ENCODE peak calls at places on chromosomes 5 and 9, in eight cellular contexts. One of them, this sample, is unnamed.

GRCh38 chr5:41649659-41650058 is 139.3 kb upstream of the PLCXD3 start:
- DNase-seq in suprapubic skin: no peak
- DNase-seq in breast epithelium: no peak
- DNase-seq in HCT116: no peak
- DNase-seq in sigmoid colon: no peak
- DNase-seq in spleen: no peak
- DNase-seq in transverse colon: no peak
- DNase-seq in SK-N-SH: no peak
- DNase-seq in this sample: no peak

GRCh38 chr5:53537711-53538110 is 22.7 kb upstream of the NDUFS4 start:
- DNase-seq in suprapubic skin: no peak
- DNase-seq in breast epithelium: no peak
- DNase-seq in HCT116: no peak
- DNase-seq in sigmoid colon: no peak
- DNase-seq in spleen: no peak
- DNase-seq in transverse colon: no peak
- DNase-seq in SK-N-SH: no peak
- DNase-seq in this sample: no peak

GRCh38 chr9:119802621-119803020 is 433.4 kb upstream of the BRINP1 start:
- DNase-seq in suprapubic skin: peak; percentile 78
- DNase-seq in breast epithelium: no peak
- DNase-seq in HCT116: no peak
- DNase-seq in sigmoid colon: peak; percentile 85
- DNase-seq in spleen: no peak
- DNase-seq in transverse colon: peak; percentile 11
- DNase-seq in SK-N-SH: no peak
- DNase-seq in this sample: no peak

GRCh38 chr5:18744990-18745590 is 1110.8 kb downstream of the TAF11L14 start:
- DNase-seq in suprapubic skin: no peak
- DNase-seq in breast epithelium: no peak
- DNase-seq in HCT116: no peak
- DNase-seq in sigmoid colon: no peak
- DNase-seq in spleen: peak; percentile 72
- DNase-seq in transverse colon: peak; percentile 42
- DNase-seq in SK-N-SH: no peak
- DNase-seq in this sample: peak; percentile 55

GRCh38 chr5:147467973-147468508 is 41.8 kb downstream of the DPYSL3 start:
- DNase-seq in suprapubic skin: no peak
- DNase-seq in breast epithelium: no peak
- DNase-seq in HCT116: no peak
- DNase-seq in sigmoid colon: no peak
- DNase-seq in spleen: no peak
- DNase-seq in transverse colon: no peak
- DNase-seq in SK-N-SH: no peak
- DNase-seq in this sample: no peak

GRCh38 chr5:149667084-149667826 is 62.9 kb upstream of the PPARGC1B start:
- DNase-seq in suprapubic skin: no peak
- DNase-seq in breast epithelium: no peak
- DNase-seq in HCT116: peak; percentile 57
- DNase-seq in sigmoid colon: no peak
- DNase-seq in spleen: no peak
- DNase-seq in transverse colon: peak; percentile 42
- DNase-seq in SK-N-SH: peak; percentile 69
- DNase-seq in this sample: no peak

GRCh38 chr5:134177197-134178171 is 734 bp upstream of the SKP1 start:
- DNase-seq in suprapubic skin: peak; percentile 83
- DNase-seq in breast epithelium: peak; percentile 63
- DNase-seq in HCT116: peak; percentile 60
- DNase-seq in sigmoid colon: peak; percentile 82
- DNase-seq in spleen: peak; percentile 81
- DNase-seq in transverse colon: peak; percentile 89
- DNase-seq in SK-N-SH: peak; percentile 23
- DNase-seq in this sample: peak; percentile 94

GRCh38 chr5:149869266-149869875 is 75.2 kb downstream of the PDE6A start:
- DNase-seq in suprapubic skin: peak; percentile 12
- DNase-seq in breast epithelium: no peak
- DNase-seq in HCT116: no peak
- DNase-seq in sigmoid colon: no peak
- DNase-seq in spleen: no peak
- DNase-seq in transverse colon: peak; percentile 83
- DNase-seq in SK-N-SH: no peak
- DNase-seq in this sample: no peak

GRCh38 chr9:4663956-4664355 is 1.9 kb downstream of the PLPP6 start:
- DNase-seq in suprapubic skin: no peak
- DNase-seq in breast epithelium: no peak
- DNase-seq in HCT116: no peak
- DNase-seq in sigmoid colon: no peak
- DNase-seq in spleen: no peak
- DNase-seq in transverse colon: no peak
- DNase-seq in SK-N-SH: no peak
- DNase-seq in this sample: no peak

GRCh38 chr9:36006541-36006940 is 30.2 kb upstream of the RECK start:
- DNase-seq in suprapubic skin: no peak
- DNase-seq in breast epithelium: no peak
- DNase-seq in HCT116: no peak
- DNase-seq in sigmoid colon: no peak
- DNase-seq in spleen: no peak
- DNase-seq in transverse colon: no peak
- DNase-seq in SK-N-SH: no peak
- DNase-seq in this sample: no peak

GRCh38 chr9:96618209-96619108 is 1.2 kb downstream of the CDC14B start:
- DNase-seq in suprapubic skin: peak; percentile 83
- DNase-seq in breast epithelium: no peak
- DNase-seq in HCT116: no peak
- DNase-seq in sigmoid colon: peak; percentile 78
- DNase-seq in spleen: no peak
- DNase-seq in transverse colon: peak; percentile 46
- DNase-seq in SK-N-SH: peak; percentile 63
- DNase-seq in this sample: peak; percentile 91

GRCh38 chr5:107469485-107469884 is 201.3 kb downstream of the EFNA5 start:
- DNase-seq in suprapubic skin: no peak
- DNase-seq in breast epithelium: no peak
- DNase-seq in HCT116: peak; percentile 50
- DNase-seq in sigmoid colon: no peak
- DNase-seq in spleen: no peak
- DNase-seq in transverse colon: no peak
- DNase-seq in SK-N-SH: no peak
- DNase-seq in this sample: no peak

GRCh38 chr5:169980418-169981053 is at the start of gene INSYN2B:
- DNase-seq in suprapubic skin: peak; percentile 81
- DNase-seq in breast epithelium: peak; percentile 81
- DNase-seq in HCT116: peak; percentile 56
- DNase-seq in sigmoid colon: peak; percentile 66
- DNase-seq in spleen: no peak
- DNase-seq in transverse colon: peak; percentile 35
- DNase-seq in SK-N-SH: peak; percentile 63
- DNase-seq in this sample: no peak

DNA sequence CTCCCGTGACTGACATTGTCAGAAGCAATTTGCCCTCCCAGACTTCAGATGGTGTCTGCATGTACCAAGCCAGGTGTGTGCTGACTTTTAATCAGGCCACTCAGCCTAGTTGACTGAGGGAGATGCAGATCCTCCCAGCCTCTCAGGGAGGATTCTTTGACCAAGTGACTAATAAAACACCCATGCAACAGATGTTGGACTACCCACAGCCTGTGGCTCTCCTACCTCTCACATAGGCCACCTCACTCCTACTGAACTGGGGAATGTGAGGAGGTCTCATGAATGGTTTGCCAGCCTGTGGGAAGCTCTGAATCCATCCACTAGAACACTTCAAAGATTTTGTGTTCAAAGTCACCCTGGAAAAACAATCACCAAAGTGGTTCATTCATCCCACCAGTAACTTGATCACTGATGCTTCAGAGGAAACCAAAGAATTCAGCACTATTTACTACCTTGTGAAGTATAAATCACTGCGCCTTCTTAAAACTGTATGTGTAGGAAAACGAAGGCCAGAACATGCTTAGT is 80.1 kb downstream of the ESM1 start:
- DNase-seq in suprapubic skin: no peak
- DNase-seq in breast epithelium: no peak
- DNase-seq in HCT116: no peak
- DNase-seq in sigmoid colon: no peak
- DNase-seq in spleen: no peak
- DNase-seq in transverse colon: no peak
- DNase-seq in SK-N-SH: no peak
- DNase-seq in this sample: peak; percentile 57
- TF ChIP-seq POLR2AphosphoS5 in suprapubic skin: no peak
- TF ChIP-seq POLR2AphosphoS5 in breast epithelium: no peak
- TF ChIP-seq POLR2AphosphoS5 in HCT116: no peak
- TF ChIP-seq POLR2AphosphoS5 in sigmoid colon: no peak
- TF ChIP-seq POLR2AphosphoS5 in spleen: no peak
- TF ChIP-seq POLR2AphosphoS5 in transverse colon: no peak
- TF ChIP-seq POLR2AphosphoS5 in SK-N-SH: no peak
- TF ChIP-seq POLR2AphosphoS5 in this sample: no peak

GRCh38 chr5:166561759-166562158 is 1729.7 kb upstream of the WWC1 start:
- DNase-seq in suprapubic skin: no peak
- DNase-seq in breast epithelium: no peak
- DNase-seq in HCT116: no peak
- DNase-seq in sigmoid colon: no peak
- DNase-seq in spleen: no peak
- DNase-seq in transverse colon: no peak
- DNase-seq in SK-N-SH: no peak
- DNase-seq in this sample: no peak

GRCh38 chr5:166562246-166562645 is 1729.2 kb upstream of the WWC1 start:
- DNase-seq in suprapubic skin: no peak
- DNase-seq in breast epithelium: no peak
- DNase-seq in HCT116: no peak
- DNase-seq in sigmoid colon: no peak
- DNase-seq in spleen: no peak
- DNase-seq in transverse colon: no peak
- DNase-seq in SK-N-SH: no peak
- DNase-seq in this sample: no peak

GRCh38 chr5:166571668-166572067 is 1719.8 kb upstream of the WWC1 start:
- DNase-seq in suprapubic skin: no peak
- DNase-seq in breast epithelium: no peak
- DNase-seq in HCT116: no peak
- DNase-seq in sigmoid colon: no peak
- DNase-seq in spleen: no peak
- DNase-seq in transverse colon: no peak
- DNase-seq in SK-N-SH: no peak
- DNase-seq in this sample: no peak

DNA sequence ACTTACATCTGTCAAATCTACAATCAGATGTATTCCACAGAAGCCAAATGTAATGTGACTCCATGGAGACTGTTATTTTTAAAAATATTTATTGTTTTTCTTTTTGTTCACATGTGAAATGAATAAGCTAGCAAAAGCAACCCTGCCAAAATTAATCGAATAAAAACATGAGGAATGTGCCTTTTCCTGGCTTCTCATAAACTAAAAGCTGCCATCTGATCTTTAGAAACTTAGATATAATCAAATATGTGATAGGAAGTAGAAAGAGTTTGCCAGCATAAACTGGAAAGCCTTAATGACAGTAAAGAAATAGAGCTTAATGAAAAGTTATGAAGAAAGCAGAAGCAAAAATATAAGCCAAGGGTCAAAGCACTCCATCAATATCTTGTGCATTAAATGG is 1724.7 kb upstream of the WWC1 start:
- DNase-seq in suprapubic skin: no peak
- DNase-seq in breast epithelium: no peak
- DNase-seq in HCT116: no peak
- DNase-seq in sigmoid colon: no peak
- DNase-seq in spleen: no peak
- DNase-seq in transverse colon: no peak
- DNase-seq in SK-N-SH: no peak
- DNase-seq in this sample: no peak
- H3K9me3 ChIP-seq in suprapubic skin: no peaks in the 10 kb centered on the region
- H3K9me3 ChIP-seq in breast epithelium: no peaks in the 10 kb centered on the region
- H3K9me3 ChIP-seq in HCT116: peaks cover 5% of the 10 kb centered on the region
- H3K9me3 ChIP-seq in sigmoid colon: no peaks in the 10 kb centered on the region
- H3K9me3 ChIP-seq in spleen: no peaks in the 10 kb centered on the region
- H3K9me3 ChIP-seq in transverse colon: no peaks in the 10 kb centered on the region
- H3K9me3 ChIP-seq in SK-N-SH: peaks cover 4% of the 10 kb centered on the region
- H3K9me3 ChIP-seq in this sample: no peaks in the 10 kb centered on the region

GRCh38 chr5:38259062-38259857 is 901 bp downstream of the EGFLAM start:
- DNase-seq in suprapubic skin: no peak
- DNase-seq in breast epithelium: no peak
- DNase-seq in HCT116: no peak
- DNase-seq in sigmoid colon: no peak
- DNase-seq in spleen: no peak
- DNase-seq in transverse colon: no peak
- DNase-seq in SK-N-SH: peak; percentile 52
- DNase-seq in this sample: no peak
- H3K4me3 ChIP-seq in suprapubic skin: peak overlapping the region; percentile 58
- H3K4me3 ChIP-seq in breast epithelium: peak overlapping the region; percentile 60
- H3K4me3 ChIP-seq in HCT116: no peak overlapping the region
- H3K4me3 ChIP-seq in sigmoid colon: peak overlapping the region; percentile 32
- H3K4me3 ChIP-seq in spleen: no peak overlapping the region
- H3K4me3 ChIP-seq in transverse colon: no peak overlapping the region
- H3K4me3 ChIP-seq in SK-N-SH: peak overlapping the region; percentile 55
- H3K4me3 ChIP-seq in this sample: peak overlapping the region; percentile 58

GRCh38 chr9:115115117-115115880 is 2.7 kb downstream of the TNC start:
- DNase-seq in suprapubic skin: no peak
- DNase-seq in breast epithelium: no peak
- DNase-seq in HCT116: no peak
- DNase-seq in sigmoid colon: no peak
- DNase-seq in spleen: no peak
- DNase-seq in transverse colon: no peak
- DNase-seq in SK-N-SH: no peak
- DNase-seq in this sample: peak; percentile 29
- TF ChIP-seq POLR2AphosphoS5 in suprapubic skin: no peak
- TF ChIP-seq POLR2AphosphoS5 in breast epithelium: no peak
- TF ChIP-seq POLR2AphosphoS5 in HCT116: no peak
- TF ChIP-seq POLR2AphosphoS5 in sigmoid colon: no peak
- TF ChIP-seq POLR2AphosphoS5 in spleen: no peak
- TF ChIP-seq POLR2AphosphoS5 in transverse colon: no peak
- TF ChIP-seq POLR2AphosphoS5 in SK-N-SH: no peak
- TF ChIP-seq POLR2AphosphoS5 in this sample: no peak

GRCh38 chr5:141241496-141241895 is 3.7 kb upstream of the PCDHB15 start:
- DNase-seq in suprapubic skin: no peak
- DNase-seq in breast epithelium: no peak
- DNase-seq in HCT116: no peak
- DNase-seq in sigmoid colon: no peak
- DNase-seq in spleen: no peak
- DNase-seq in transverse colon: no peak
- DNase-seq in SK-N-SH: no peak
- DNase-seq in this sample: no peak
- H3K9me3 ChIP-seq in suprapubic skin: peaks cover 85% of the 10 kb centered on the region
- H3K9me3 ChIP-seq in breast epithelium: peaks cover 86% of the 10 kb centered on the region
- H3K9me3 ChIP-seq in HCT116: peaks cover 3% of the 10 kb centered on the region
- H3K9me3 ChIP-seq in sigmoid colon: peaks cover 32% of the 10 kb centered on the region
- H3K9me3 ChIP-seq in spleen: peaks cover 100% of the 10 kb centered on the region
- H3K9me3 ChIP-seq in transverse colon: peaks cover 99% of the 10 kb centered on the region
- H3K9me3 ChIP-seq in SK-N-SH: peaks cover 5% of the 10 kb centered on the region
- H3K9me3 ChIP-seq in this sample: peaks cover 99% of the 10 kb centered on the region

DNA sequence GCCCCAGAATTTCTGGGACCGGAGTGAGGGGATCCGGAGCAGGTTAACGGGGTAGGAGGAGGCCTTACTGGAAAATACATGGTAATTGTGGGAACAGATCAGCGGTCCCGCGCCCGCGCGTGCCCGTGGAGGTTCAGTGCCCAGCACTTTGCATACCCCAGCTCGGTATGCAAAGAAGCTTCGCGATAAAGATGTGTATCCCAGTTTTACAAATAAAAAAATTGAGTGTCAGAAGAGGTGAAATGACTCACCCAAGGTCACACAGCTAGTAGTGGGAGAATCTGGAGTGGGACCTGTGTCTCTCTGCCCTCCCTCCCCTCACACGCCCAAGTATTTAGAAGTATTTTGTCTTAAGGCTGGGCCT is 965 bp downstream of the NEURL1B start:
- DNase-seq in suprapubic skin: no peak
- DNase-seq in breast epithelium: no peak
- DNase-seq in HCT116: no peak
- DNase-seq in sigmoid colon: no peak
- DNase-seq in spleen: no peak
- DNase-seq in transverse colon: no peak
- DNase-seq in SK-N-SH: no peak
- DNase-seq in this sample: no peak
- H3K4me3 ChIP-seq in suprapubic skin: peak overlapping the region; percentile 73
- H3K4me3 ChIP-seq in breast epithelium: peak overlapping the region; percentile 73
- H3K4me3 ChIP-seq in HCT116: peak overlapping the region; percentile 75
- H3K4me3 ChIP-seq in sigmoid colon: peak overlapping the region; percentile 99
- H3K4me3 ChIP-seq in spleen: no peak overlapping the region
- H3K4me3 ChIP-seq in transverse colon: peak overlapping the region; percentile 89
- H3K4me3 ChIP-seq in SK-N-SH: peak overlapping the region; percentile 89
- H3K4me3 ChIP-seq in this sample: peak overlapping the region; percentile 98